ENCODE peak calls at places on chromosomes 13 and 19, in seven cellular contexts. U is thoracic aorta; Z is neuronal stem cell; P is stimulated activated naive CD8-positive, alpha-beta T cell treated with anti-CD3 and anti-CD28 coated beads, Interleukin-15, Interleukin-2, amounts not matched to agents 100 U/mL and 50 U/mL, for 24 hours; A is activated CD4-positive, alpha-beta T cell treated with anti-CD3 and anti-CD28 coated beads, Interleukin-2, amount 10 ng/mL, durations not matched to agents 7 days and 5 days; F is ureter; S is erythroblast. J is an unnamed sample.

GRCh38 chr13:66520511-66521390 is 709.4 kb downstream of the PCDH9 start:
- DNase-seq in S (no peak), F (no peak), U (no peak), P (no peak), A (no peak), Z (no peak), J (no peak)

GRCh38 chr19:31612873-31613272 is 263.6 kb upstream of the TSHZ3 start:
- DNase-seq in Z (no peak), U (no peak), P (no peak), A (no peak), F (no peak), S (no peak), J (no peak)

GRCh38 chr13:43132911-43133310 is 109.5 kb downstream of the DNAJC15 start:
- DNase-seq in F (no peak), P (no peak), A (no peak), U (no peak), Z (no peak), S (no peak), J (no peak)

GRCh38 chr13:42883771-42884170 is 102.4 kb downstream of the FAM216B start:
- DNase-seq in S (no peak), U (no peak), Z (peak), P (no peak), A (no peak), F (no peak), J (no peak)

GRCh38 chr13:27403727-27404385 is 20.6 kb upstream of the GTF3A start:
- DNase-seq in F (no peak), S (no peak), P (no peak), U (no peak), A (no peak), Z (no peak), J (no peak)

GRCh38 chr19:5130371-5131030 is 161.6 kb downstream of the KDM4B start:
- DNase-seq in A (peak), F (no peak), U (no peak), Z (no peak), S (no peak), P (peak), J (no peak)

GRCh38 chr19:8208119-8208709 is 956 bp upstream of the CERS4 start:
- DNase-seq in U (no peak), A (no peak), P (peak), S (peak), Z (no peak), F (no peak), J (no peak)

GRCh38 chr19:31351212-31352193 is 2.3 kb upstream of the TSHZ3 start:
- DNase-seq in A (no peak), F (no peak), Z (no peak), P (no peak), S (no peak), U (no peak), J (peak)

GRCh38 chr13:37995052-37995451 is 125.5 kb upstream of the TRPC4 start:
- DNase-seq in Z (peak), A (no peak), U (no peak), F (no peak), P (no peak), S (no peak), J (peak)

GRCh38 chr19:35134601-35135091 is at the start of gene LGI4:
- DNase-seq in F (no peak), U (no peak), Z (no peak), S (no peak), A (no peak), P (no peak), J (no peak)

GRCh38 chr13:77429320-77430142 is 102.6 kb upstream of the MYCBP2 start:
- DNase-seq in S (no peak), F (no peak), U (no peak), A (no peak), Z (no peak), P (peak), J (no peak)

GRCh38 chr13:20570540-20570939 is 3.6 kb downstream of the IFT88 start:
- DNase-seq in U (no peak), F (no peak), Z (no peak), S (no peak), P (no peak), A (no peak), J (no peak)

GRCh38 chr13:79589605-79590511 is 108.9 kb downstream of the NDFIP2 start:
- DNase-seq in F (no peak), Z (no peak), U (no peak), S (no peak), P (no peak), A (no peak), J (no peak)

GRCh38 chr13:77492982-77493381 is 42.5 kb upstream of the SCEL start:
- DNase-seq in F (no peak), U (no peak), P (no peak), Z (no peak), A (no peak), S (peak), J (peak)

GRCh38 chr13:20492641-20493040 is 33.0 kb downstream of the CRYL1 start:
- DNase-seq in S (peak), P (peak), A (peak), U (no peak), Z (no peak), F (no peak), J (peak)

GRCh38 chr13:31518666-31519065 is 220.7 kb upstream of the RXFP2 start:
- DNase-seq in U (no peak), P (no peak), F (no peak), S (no peak), Z (no peak), A (no peak), J (no peak)

GRCh38 chr13:45439781-45440462 is 21.7 kb upstream of the SLC25A30 start:
- DNase-seq in S (no peak), U (no peak), Z (no peak), A (no peak), P (no peak), F (no peak), J (no peak)

GRCh38 chr19:50427318-50427925 is 5.3 kb upstream of the MYBPC2 start:
- DNase-seq in S (no peak), F (no peak), A (no peak), Z (no peak), P (no peak), U (no peak), J (no peak)

GRCh38 chr13:74870865-74871264 is 611.1 kb downstream of the TBC1D4 start:
- DNase-seq in P (no peak), U (no peak), S (no peak), A (no peak), F (no peak), Z (no peak), J (no peak)

GRCh38 chr13:28492527-28493367 is 2.2 kb downstream of the FLT1 start:
- DNase-seq in A (peak), F (no peak), Z (peak), U (no peak), P (peak), S (no peak), J (no peak)

GRCh38 chr13:78650725-78651083 is 8.3 kb downstream of the OBI1 start:
- DNase-seq in P (no peak), U (no peak), S (peak), Z (no peak), F (no peak), A (no peak), J (no peak)

GRCh38 chr19:37691881-37692504 is 27.6 kb downstream of the ZNF607 start:
- DNase-seq in U (peak), S (peak), F (peak), A (peak), P (peak), Z (peak), J (no peak)